ENCODE peak calls at places on chromosomes 13 and 19, in six cellular contexts. K is CD14-positive monocyte, A is fibroblast of lung, H is RWPE1, R is breast epithelium, Z is uterus. G is an unnamed sample.

GRCh38 chr13:49649244-49649962 is 21.1 kb downstream of the ARL11 start:
- DNase-seq in K (no peak), A (peak), H (peak), R (no peak), Z (no peak), G (peak)

GRCh38 chr19:10224337-10224736 is 6.8 kb downstream of the S1PR2 start:
- DNase-seq in K (no peak), A (no peak), H (no peak), R (no peak), Z (no peak), G (no peak)

GRCh38 chr19:900302-901111 is 7.2 kb downstream of the RNU6-9 start:
- DNase-seq in K (no peak), A (no peak), H (peak), R (no peak), Z (no peak), G (no peak)

GRCh38 chr13:48615017-48615416 is 38.7 kb upstream of the CYSLTR2 start:
- DNase-seq in K (no peak), A (no peak), H (no peak), R (no peak), Z (no peak), G (no peak)

GRCh38 chr19:8611890-8612806 is 1.6 kb upstream of the ADAMTS10 start:
- DNase-seq in K (no peak), A (peak), H (no peak), R (no peak), Z (peak), G (peak)

GRCh38 chr13:113589251-113589960 is 4.9 kb downstream of the TFDP1 start:
- DNase-seq in K (peak), A (no peak), H (no peak), R (peak), Z (no peak), G (no peak)

GRCh38 chr13:110450016-110450900 is 111.3 kb downstream of the RAB20 start:
- DNase-seq in K (no peak), A (no peak), H (no peak), R (peak), Z (no peak), G (no peak)

GRCh38 chr19:23460656-23461055 is 65.4 kb upstream of the ZNF91 start:
- DNase-seq in K (no peak), A (no peak), H (peak), R (no peak), Z (no peak), G (no peak)

GRCh38 chr19:2260341-2260751 is 4.1 kb upstream of the JSRP1 start:
- DNase-seq in K (no peak), A (peak), H (no peak), R (no peak), Z (no peak), G (no peak)

GRCh38 chr19:39469036-39469435 is 11.6 kb upstream of the TIMM50 start:
- DNase-seq in K (no peak), A (no peak), H (no peak), R (no peak), Z (no peak), G (no peak)

GRCh38 chr13:95530178-95530577 is 22.3 kb upstream of the CLDN10 start:
- DNase-seq in K (no peak), A (peak), H (peak), R (no peak), Z (no peak), G (peak)

GRCh38 chr13:95535243-95535642 is 17.3 kb upstream of the CLDN10 start:
- DNase-seq in K (no peak), A (peak), H (peak), R (no peak), Z (no peak), G (peak)

GRCh38 chr13:95536629-95537241 is 15.8 kb upstream of the CLDN10 start:
- DNase-seq in K (no peak), A (no peak), H (no peak), R (no peak), Z (no peak), G (no peak)

GRCh38 chr13:95527955-95528354 is 24.6 kb upstream of the CLDN10 start:
- DNase-seq in K (no peak), A (no peak), H (no peak), R (no peak), Z (no peak), G (no peak)

GRCh38 chr13:95533545-95534135 is 18.9 kb upstream of the CLDN10 start:
- DNase-seq in K (no peak), A (no peak), H (no peak), R (no peak), Z (no peak), G (no peak)
- TF ChIP-seq CTCF in K (no peak), A (no peak), H (no peak), R (no peak), Z (no peak), G (no peak)

GRCh38 chr13:51923983-51924539 is 62.3 kb downstream of the CCDC70 start:
- DNase-seq in K (no peak), A (no peak), H (peak), R (no peak), Z (no peak), G (no peak)
- TF ChIP-seq CTCF in K (no peak), A (no peak), H (no peak), R (no peak), Z (no peak), G (peak)

GRCh38 chr19:17727843-17728242 is 8.6 kb downstream of the MAP1S start:
- DNase-seq in K (no peak), A (no peak), H (no peak), R (no peak), Z (no peak), G (no peak)

GRCh38 chr19:17725422-17726078 is 6.3 kb downstream of the MAP1S start:
- DNase-seq in K (no peak), A (no peak), H (no peak), R (no peak), Z (no peak), G (no peak)

GRCh38 chr19:17724655-17725054 is 5.4 kb downstream of the MAP1S start:
- DNase-seq in K (no peak), A (no peak), H (no peak), R (no peak), Z (no peak), G (no peak)

GRCh38 chr19:17726914-17727773 is 7.9 kb downstream of the MAP1S start:
- DNase-seq in K (no peak), A (no peak), H (no peak), R (no peak), Z (no peak), G (no peak)

GRCh38 chr19:17726136-17726741 is 7.0 kb downstream of the MAP1S start:
- DNase-seq in K (no peak), A (no peak), H (no peak), R (no peak), Z (no peak), G (no peak)
- TF ChIP-seq CTCF in K (peak), A (no peak), H (no peak), R (no peak), Z (no peak), G (no peak)

DNA sequence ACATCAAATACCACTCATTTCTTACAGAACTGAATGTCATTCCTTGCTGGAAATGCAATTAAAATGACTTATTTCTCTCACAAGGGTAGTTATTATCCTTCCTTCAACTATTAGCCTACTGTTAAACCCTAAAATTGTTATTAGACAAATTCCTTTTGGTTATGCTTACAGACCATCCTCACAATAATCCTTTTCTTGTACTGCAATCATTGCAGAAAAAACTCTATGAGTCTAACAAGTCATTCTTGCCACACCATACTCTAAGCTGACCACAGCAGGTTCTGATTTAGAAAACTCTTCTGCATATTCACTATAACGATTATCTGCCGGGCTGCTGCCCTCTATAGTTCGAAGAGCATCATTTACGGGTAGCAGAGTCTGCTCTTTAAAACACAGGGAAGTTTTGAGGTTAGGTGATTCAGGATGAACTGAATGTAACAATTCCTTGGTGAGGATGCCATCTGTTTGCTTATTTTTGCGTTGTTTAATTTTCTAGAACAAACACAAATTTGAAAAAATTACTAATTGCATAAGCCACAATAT is 38.2 kb downstream of the MTMR6 start:
- DNase-seq in K (no peak), A (peak), H (no peak), R (no peak), Z (no peak), G (peak)
- TF ChIP-seq CTCF in K (peak), A (peak), H (peak), R (peak), Z (no peak), G (peak)

GRCh38 chr19:46173886-46174475 is 25.9 kb downstream of the IGFL2 start:
- DNase-seq in K (no peak), A (no peak), H (no peak), R (no peak), Z (no peak), G (no peak)
- TF ChIP-seq CTCF in K (no peak), A (no peak), H (no peak), R (no peak), Z (no peak), G (no peak)

GRCh38 chr19:28727133-28727834 is 485.7 kb downstream of the UQCRFS1 start:
- DNase-seq in K (no peak), A (peak), H (peak), R (no peak), Z (no peak), G (no peak)
- TF ChIP-seq CTCF in K (peak), A (no peak), H (no peak), R (no peak), Z (no peak), G (peak)

GRCh38 chr13:21670006-21670882 is 629 bp upstream of the FGF9 start:
- DNase-seq in K (no peak), A (peak), H (peak), R (no peak), Z (peak), G (peak)
- TF ChIP-seq CTCF in K (no peak), A (no peak), H (peak), R (no peak), Z (peak), G (peak)

GRCh38 chr13:65378484-65378883 is 1851.7 kb downstream of the PCDH9 start:
- DNase-seq in K (no peak), A (no peak), H (no peak), R (no peak), Z (no peak), G (no peak)

DNA sequence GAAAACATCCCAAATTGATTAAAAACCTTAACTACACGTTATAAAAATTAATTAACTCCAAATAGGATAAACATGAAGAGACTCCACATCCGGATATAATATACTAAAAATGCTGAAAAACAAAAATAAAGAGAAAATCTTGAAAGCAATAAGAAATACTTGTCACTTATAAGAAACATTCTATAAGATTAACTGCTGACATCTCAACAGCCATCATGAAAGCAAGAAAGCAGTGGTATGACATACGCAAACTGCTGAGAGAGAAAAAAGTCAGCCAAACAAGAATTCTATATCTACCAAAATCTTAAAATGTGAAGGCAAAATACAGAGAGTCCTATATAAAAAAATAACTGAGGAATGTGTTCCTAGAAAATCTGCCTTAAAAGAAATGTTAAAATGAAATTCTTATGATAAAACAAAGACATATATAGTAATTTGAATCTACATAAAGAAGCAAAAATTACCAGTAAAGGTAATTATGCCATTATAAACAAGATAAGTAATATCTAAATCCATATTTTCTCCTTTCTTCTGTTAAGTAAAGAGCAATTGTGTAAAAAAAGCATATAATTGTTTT is 1851.1 kb downstream of the PCDH9 start:
- DNase-seq in K (no peak), A (peak), H (peak), R (no peak), Z (no peak), G (no peak)
- TF ChIP-seq CTCF in K (no peak), A (no peak), H (no peak), R (no peak), Z (no peak), G (no peak)

DNA sequence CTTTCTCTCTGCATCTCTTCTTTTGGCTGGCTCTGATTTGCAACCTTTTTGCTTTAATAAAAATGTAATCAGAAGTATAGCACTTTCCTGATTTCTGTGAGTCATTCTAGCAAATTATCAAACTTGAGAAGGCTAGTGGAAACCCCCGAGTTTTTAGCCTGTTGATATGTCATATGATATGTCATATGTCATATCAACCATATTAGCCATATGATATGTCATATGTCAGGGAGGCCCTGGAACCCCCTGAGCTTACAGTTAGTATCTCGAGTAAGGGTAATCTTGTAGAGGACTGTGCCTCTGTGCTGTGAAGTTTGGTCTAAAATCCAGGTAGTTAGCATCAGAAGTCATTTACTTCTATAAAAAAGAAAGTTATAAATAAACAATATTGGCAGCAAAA is 167.6 kb downstream of the NALCN start:
- DNase-seq in K (no peak), A (no peak), H (no peak), R (no peak), Z (no peak), G (no peak)
- TF ChIP-seq CTCF in K (no peak), A (no peak), H (no peak), R (no peak), Z (no peak), G (no peak)

GRCh38 chr13:97125051-97125809 is 96.9 kb upstream of the MBNL2 start:
- DNase-seq in K (no peak), A (peak), H (peak), R (no peak), Z (peak), G (peak)
- TF ChIP-seq CTCF in K (no peak), A (peak), H (no peak), R (no peak), Z (no peak), G (peak)

G was measured in brain microvascular endothelial cell.